ENCODE peak calls at places on chromosomes 4 and X, in ten cellular contexts. S, P, K, Z, U, A, I, J, G and E are unnamed samples.

GRCh38 chr4:29085748-29086147 is 1634.4 kb upstream of the PCDH7 start:
- DNase-seq in Z (no peak), U (no peak), I (no peak), K (no peak), S (no peak), A (no peak), P (no peak), J (no peak), G (no peak), E (no peak)

GRCh38 chr4:101621120-101621519 is 169.4 kb upstream of the BANK1 start:
- DNase-seq in K (no peak), A (no peak), S (peak), J (no peak), I (peak), U (no peak), G (no peak), Z (peak), P (no peak), E (no peak)

GRCh38 chrX:70041993-70042392 is 7.7 kb downstream of the AWAT2 start:
- DNase-seq in S (no peak), G (no peak), P (no peak), K (no peak), I (no peak), U (no peak), J (no peak), Z (no peak), A (no peak), E (no peak)

GRCh38 chr4:146122398-146122797 is 53.1 kb upstream of the LSM6 start:
- DNase-seq in U (no peak), I (no peak), P (no peak), G (no peak), Z (no peak), J (no peak), S (no peak), K (no peak), A (no peak), E (no peak)

GRCh38 chrX:132219343-132219768 is at the start of gene RAP2C:
- DNase-seq in J (peak), A (peak), Z (peak), P (peak), S (peak), U (peak), K (peak), I (peak), G (peak), E (peak)

GRCh38 chrX:112613039-112613438 is 66.7 kb downstream of the LHFPL1 start:
- DNase-seq in K (no peak), I (no peak), G (no peak), U (no peak), Z (no peak), J (no peak), P (no peak), A (no peak), S (no peak), E (no peak)

GRCh38 chrX:68824152-68824433 is 4.7 kb upstream of the EFNB1 start:
- DNase-seq in U (no peak), K (no peak), S (no peak), G (no peak), Z (no peak), I (no peak), P (no peak), A (no peak), J (no peak), E (no peak)

GRCh38 chr4:141801558-141801957 is 165.2 kb downstream of the IL15 start:
- DNase-seq in K (no peak), I (no peak), J (no peak), S (no peak), G (no peak), Z (no peak), P (no peak), U (no peak), A (no peak), E (no peak)

GRCh38 chr4:173370130-173370476 is 651 bp upstream of the SAP30 start:
- DNase-seq in A (no peak), U (peak), I (no peak), P (no peak), G (no peak), S (no peak), Z (no peak), J (no peak), K (peak), E (peak)

GRCh38 chr4:103429283-103429682 is 231.1 kb upstream of the CENPE start:
- DNase-seq in K (no peak), G (no peak), P (peak), S (no peak), J (no peak), I (no peak), U (no peak), A (no peak), Z (no peak), E (no peak)

GRCh38 chr4:81136161-81136910 is 78.7 kb downstream of the PRKG2 start:
- DNase-seq in S (no peak), P (no peak), U (no peak), J (no peak), K (no peak), A (no peak), G (no peak), Z (peak), I (peak), E (no peak)

GRCh38 chr4:31104596-31104995 is 384.4 kb downstream of the PCDH7 start:
- DNase-seq in G (no peak), U (no peak), K (no peak), Z (no peak), P (no peak), J (no peak), I (no peak), S (no peak), A (no peak), E (no peak)

GRCh38 chrX:109270580-109271484 is 211.1 kb downstream of the GUCY2F start:
- DNase-seq in J (no peak), K (no peak), Z (peak), S (no peak), G (no peak), I (no peak), P (peak), A (no peak), U (peak), E (no peak)

GRCh38 chrX:36462142-36462541 is 542.6 kb downstream of the CFAP47 start:
- DNase-seq in P (no peak), I (no peak), Z (no peak), J (no peak), A (no peak), G (no peak), K (no peak), U (no peak), S (no peak), E (no peak)

GRCh38 chrX:43474321-43474720 is 181.8 kb upstream of the MAOA start:
- DNase-seq in J (no peak), A (no peak), K (no peak), I (no peak), U (no peak), S (no peak), G (no peak), P (no peak), Z (peak), E (no peak)

GRCh38 chrX:1462596-1463251 is 10.0 kb upstream of the ASMTL start:
- DNase-seq in G (peak), A (peak), J (no peak), I (peak), S (peak), Z (peak), U (peak), K (no peak), P (peak), E (peak)